ENCODE peak calls at places on chromosomes 3 and 15, in eight cellular contexts. One of them, this sample, is unnamed.
A peak's percentile ranks its signal among the peaks of the same experiment; 100 is the strongest.

GRCh38 chr3:57729339-57730039 is 26.6 kb upstream of the SLMAP start:
- DNase-seq in iPS DF 6.9: no peak
- DNase-seq in tibial artery: no peak
- DNase-seq in fibroblast of lung: peak; percentile 78
- DNase-seq in IMR-90: peak; percentile 35
- DNase-seq in tibial nerve: no peak
- DNase-seq in uterus: no peak
- DNase-seq in endodermal cell: no peak
- DNase-seq in this sample: no peak

GRCh38 chr3:115553796-115554495 is 69.4 kb upstream of the GAP43 start:
- DNase-seq in iPS DF 6.9: peak; percentile 11
- DNase-seq in tibial artery: no peak
- DNase-seq in fibroblast of lung: no peak
- DNase-seq in IMR-90: no peak
- DNase-seq in tibial nerve: no peak
- DNase-seq in uterus: no peak
- DNase-seq in endodermal cell: no peak
- DNase-seq in this sample: no peak

GRCh38 chr15:90585863-90586262 is 56.1 kb downstream of the CRTC3 start:
- DNase-seq in iPS DF 6.9: no peak
- DNase-seq in tibial artery: no peak
- DNase-seq in fibroblast of lung: peak; percentile 70
- DNase-seq in IMR-90: peak; percentile 72
- DNase-seq in tibial nerve: no peak
- DNase-seq in uterus: no peak
- DNase-seq in endodermal cell: no peak
- DNase-seq in this sample: no peak

GRCh38 chr15:51970981-51971352 is 611 bp downstream of the LEO1 start:
- DNase-seq in iPS DF 6.9: no peak
- DNase-seq in tibial artery: no peak
- DNase-seq in fibroblast of lung: no peak
- DNase-seq in IMR-90: no peak
- DNase-seq in tibial nerve: no peak
- DNase-seq in uterus: no peak
- DNase-seq in endodermal cell: no peak
- DNase-seq in this sample: no peak

GRCh38 chr15:89630974-89631901 is 24.0 kb downstream of the KIF7 start:
- DNase-seq in iPS DF 6.9: no peak
- DNase-seq in tibial artery: no peak
- DNase-seq in fibroblast of lung: no peak
- DNase-seq in IMR-90: no peak
- DNase-seq in tibial nerve: no peak
- DNase-seq in uterus: no peak
- DNase-seq in endodermal cell: peak; percentile 44
- DNase-seq in this sample: no peak

GRCh38 chr3:126317029-126317996 is 39.9 kb downstream of the KLF15 start:
- DNase-seq in iPS DF 6.9: no peak
- DNase-seq in tibial artery: no peak
- DNase-seq in fibroblast of lung: no peak
- DNase-seq in IMR-90: no peak
- DNase-seq in tibial nerve: no peak
- DNase-seq in uterus: no peak
- DNase-seq in endodermal cell: peak; percentile 26
- DNase-seq in this sample: no peak

GRCh38 chr3:126509565-126510322 is 7.8 kb downstream of the UROC1 start:
- DNase-seq in iPS DF 6.9: no peak
- DNase-seq in tibial artery: no peak
- DNase-seq in fibroblast of lung: no peak
- DNase-seq in IMR-90: no peak
- DNase-seq in tibial nerve: no peak
- DNase-seq in uterus: no peak
- DNase-seq in endodermal cell: no peak
- DNase-seq in this sample: no peak

GRCh38 chr15:50009634-50010033 is 109.4 kb downstream of the ATP8B4 start:
- DNase-seq in iPS DF 6.9: no peak
- DNase-seq in tibial artery: no peak
- DNase-seq in fibroblast of lung: no peak
- DNase-seq in IMR-90: no peak
- DNase-seq in tibial nerve: no peak
- DNase-seq in uterus: no peak
- DNase-seq in endodermal cell: no peak
- DNase-seq in this sample: no peak

GRCh38 chr15:36731025-36731424 is 151.6 kb downstream of the CDIN1 start:
- DNase-seq in iPS DF 6.9: no peak
- DNase-seq in tibial artery: no peak
- DNase-seq in fibroblast of lung: no peak
- DNase-seq in IMR-90: no peak
- DNase-seq in tibial nerve: no peak
- DNase-seq in uterus: no peak
- DNase-seq in endodermal cell: no peak
- DNase-seq in this sample: no peak

GRCh38 chr15:36737430-36737891 is 158.0 kb downstream of the CDIN1 start:
- DNase-seq in iPS DF 6.9: no peak
- DNase-seq in tibial artery: no peak
- DNase-seq in fibroblast of lung: peak; percentile 80
- DNase-seq in IMR-90: peak; percentile 83
- DNase-seq in tibial nerve: no peak
- DNase-seq in uterus: no peak
- DNase-seq in endodermal cell: no peak
- DNase-seq in this sample: no peak

GRCh38 chr15:36738817-36739216 is 159.4 kb downstream of the CDIN1 start:
- DNase-seq in iPS DF 6.9: no peak
- DNase-seq in tibial artery: no peak
- DNase-seq in fibroblast of lung: no peak
- DNase-seq in IMR-90: peak; percentile 46
- DNase-seq in tibial nerve: no peak
- DNase-seq in uterus: no peak
- DNase-seq in endodermal cell: no peak
- DNase-seq in this sample: no peak

GRCh38 chr15:36734366-36734765 is 154.9 kb downstream of the CDIN1 start:
- DNase-seq in iPS DF 6.9: no peak
- DNase-seq in tibial artery: no peak
- DNase-seq in fibroblast of lung: no peak
- DNase-seq in IMR-90: no peak
- DNase-seq in tibial nerve: no peak
- DNase-seq in uterus: no peak
- DNase-seq in endodermal cell: no peak
- DNase-seq in this sample: no peak
- H3K27ac ChIP-seq in iPS DF 6.9: no peak overlapping the region
- H3K27ac ChIP-seq in tibial artery: no peak overlapping the region
- H3K27ac ChIP-seq in fibroblast of lung: no peak overlapping the region
- H3K27ac ChIP-seq in IMR-90: no peak overlapping the region
- H3K27ac ChIP-seq in tibial nerve: no peak overlapping the region
- H3K27ac ChIP-seq in uterus: no peak overlapping the region
- H3K27ac ChIP-seq in endodermal cell: no peak overlapping the region
- H3K27ac ChIP-seq in this sample: peak overlapping the region; percentile 78

DNA sequence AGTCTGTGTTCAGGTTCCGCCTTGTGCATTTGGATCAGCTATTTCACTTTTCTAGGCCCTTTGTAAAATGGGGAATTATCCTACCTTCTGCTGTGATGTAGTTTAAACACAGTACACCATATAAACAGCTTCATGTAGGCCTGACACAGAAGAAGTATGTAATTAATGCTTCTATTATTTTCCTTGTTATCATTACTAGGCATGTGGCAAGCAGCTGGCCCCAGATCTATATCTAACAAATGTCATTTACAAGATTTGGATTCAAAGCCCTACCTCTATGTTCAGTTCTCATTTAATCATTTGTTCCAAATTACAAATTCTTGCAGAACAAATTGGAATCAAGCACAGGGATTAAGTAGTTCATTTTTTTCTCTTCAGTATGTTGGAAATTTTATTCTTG is 456.4 kb downstream of the GABRG3 start:
- DNase-seq in iPS DF 6.9: no peak
- DNase-seq in tibial artery: no peak
- DNase-seq in fibroblast of lung: no peak
- DNase-seq in IMR-90: no peak
- DNase-seq in tibial nerve: no peak
- DNase-seq in uterus: no peak
- DNase-seq in endodermal cell: no peak
- DNase-seq in this sample: no peak
- H3K9me3 ChIP-seq in iPS DF 6.9: peaks cover 2% of the 10 kb centered on the region
- H3K9me3 ChIP-seq in tibial artery: peaks cover 7% of the 10 kb centered on the region
- H3K9me3 ChIP-seq in fibroblast of lung: no peaks in the 10 kb centered on the region
- H3K9me3 ChIP-seq in IMR-90: peaks cover 6% of the 10 kb centered on the region
- H3K9me3 ChIP-seq in tibial nerve: no peaks in the 10 kb centered on the region
- H3K9me3 ChIP-seq in uterus: no peaks in the 10 kb centered on the region
- H3K9me3 ChIP-seq in endodermal cell: peaks cover 8% of the 10 kb centered on the region
- H3K9me3 ChIP-seq in this sample: no peaks in the 10 kb centered on the region

GRCh38 chr3:14457999-14458398 is 55.6 kb downstream of the SLC6A6 start:
- DNase-seq in iPS DF 6.9: peak; percentile 27
- DNase-seq in tibial artery: no peak
- DNase-seq in fibroblast of lung: no peak
- DNase-seq in IMR-90: no peak
- DNase-seq in tibial nerve: no peak
- DNase-seq in uterus: no peak
- DNase-seq in endodermal cell: peak; percentile 85
- DNase-seq in this sample: no peak

GRCh38 chr3:14458434-14459280 is 56.3 kb downstream of the SLC6A6 start:
- DNase-seq in iPS DF 6.9: no peak
- DNase-seq in tibial artery: no peak
- DNase-seq in fibroblast of lung: peak; percentile 22
- DNase-seq in IMR-90: no peak
- DNase-seq in tibial nerve: no peak
- DNase-seq in uterus: no peak
- DNase-seq in endodermal cell: no peak
- DNase-seq in this sample: no peak

GRCh38 chr3:14456794-14457193 is 54.4 kb downstream of the SLC6A6 start:
- DNase-seq in iPS DF 6.9: no peak
- DNase-seq in tibial artery: no peak
- DNase-seq in fibroblast of lung: no peak
- DNase-seq in IMR-90: no peak
- DNase-seq in tibial nerve: no peak
- DNase-seq in uterus: no peak
- DNase-seq in endodermal cell: no peak
- DNase-seq in this sample: no peak

GRCh38 chr3:14455571-14456317 is 53.3 kb downstream of the SLC6A6 start:
- DNase-seq in iPS DF 6.9: no peak
- DNase-seq in tibial artery: no peak
- DNase-seq in fibroblast of lung: no peak
- DNase-seq in IMR-90: no peak
- DNase-seq in tibial nerve: no peak
- DNase-seq in uterus: peak; percentile 52
- DNase-seq in endodermal cell: no peak
- DNase-seq in this sample: no peak

GRCh38 chr3:14457481-14457880 is 55.1 kb downstream of the SLC6A6 start:
- DNase-seq in iPS DF 6.9: no peak
- DNase-seq in tibial artery: no peak
- DNase-seq in fibroblast of lung: no peak
- DNase-seq in IMR-90: no peak
- DNase-seq in tibial nerve: no peak
- DNase-seq in uterus: no peak
- DNase-seq in endodermal cell: no peak
- DNase-seq in this sample: no peak
- H3K4me1 ChIP-seq in iPS DF 6.9: peaks cover 2% of the 10 kb centered on the region
- H3K4me1 ChIP-seq in tibial artery: peaks cover 36% of the 10 kb centered on the region
- H3K4me1 ChIP-seq in fibroblast of lung: peaks cover 14% of the 10 kb centered on the region
- H3K4me1 ChIP-seq in IMR-90: peaks cover 25% of the 10 kb centered on the region
- H3K4me1 ChIP-seq in tibial nerve: peaks cover 3% of the 10 kb centered on the region
- H3K4me1 ChIP-seq in uterus: peaks cover 8% of the 10 kb centered on the region
- H3K4me1 ChIP-seq in endodermal cell: peaks cover 18% of the 10 kb centered on the region
- H3K4me1 ChIP-seq in this sample: peaks cover 14% of the 10 kb centered on the region

DNA sequence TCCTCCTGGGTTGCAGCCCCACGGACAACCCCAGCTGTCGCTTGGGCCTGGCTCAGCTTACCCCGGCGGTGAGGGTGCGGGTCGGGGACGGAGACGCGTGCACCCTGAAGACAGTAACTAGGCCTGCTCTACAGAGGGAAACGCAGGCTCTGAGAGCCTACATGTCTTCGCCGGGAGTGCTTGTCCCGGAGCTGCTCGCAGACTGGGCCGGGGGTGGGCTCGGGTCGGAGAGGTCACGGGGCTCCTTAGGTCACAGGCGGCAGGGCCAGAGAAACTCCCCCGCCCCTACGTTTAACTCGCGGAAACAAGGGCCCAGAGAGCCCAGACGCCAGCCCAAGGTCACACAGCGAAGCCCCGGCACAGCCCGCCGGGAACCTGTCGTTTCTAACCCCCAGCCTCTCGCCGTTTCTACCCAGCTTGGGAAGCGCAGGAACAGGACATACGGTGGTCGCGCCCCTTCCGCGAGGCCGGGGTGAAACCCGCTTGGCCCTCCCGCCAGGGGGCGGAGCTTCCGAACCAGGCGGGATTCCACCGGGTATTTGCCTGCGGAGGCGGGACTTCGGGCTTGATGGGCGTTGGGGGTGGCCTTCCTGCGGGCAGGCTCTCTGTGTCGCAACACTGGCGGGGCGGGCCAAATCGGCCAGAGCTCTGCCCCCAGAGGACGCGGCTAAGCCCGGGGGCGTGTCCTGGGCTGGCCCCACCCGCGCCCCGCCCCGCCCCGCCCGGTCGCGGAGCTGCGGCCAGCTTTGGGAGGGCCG is at the start of gene HDAC11:
- DNase-seq in iPS DF 6.9: peak; percentile 84
- DNase-seq in tibial artery: peak; percentile 99
- DNase-seq in fibroblast of lung: peak; percentile 95
- DNase-seq in IMR-90: peak; percentile 95
- DNase-seq in tibial nerve: peak; percentile 97
- DNase-seq in uterus: peak; percentile 99
- DNase-seq in endodermal cell: peak; percentile 99
- DNase-seq in this sample: peak; percentile 99
- H3K27ac ChIP-seq in iPS DF 6.9: no peak within 1 kb of the TSS
- H3K27ac ChIP-seq in tibial artery: peak within 1 kb of the TSS; percentile 89
- H3K27ac ChIP-seq in fibroblast of lung: peak within 1 kb of the TSS; percentile 74
- H3K27ac ChIP-seq in IMR-90: peak within 1 kb of the TSS; percentile 69
- H3K27ac ChIP-seq in tibial nerve: peak within 1 kb of the TSS; percentile 93
- H3K27ac ChIP-seq in uterus: peak within 1 kb of the TSS; percentile 89
- H3K27ac ChIP-seq in endodermal cell: peak within 1 kb of the TSS; percentile 98
- H3K27ac ChIP-seq in this sample: peak within 1 kb of the TSS; percentile 80

GRCh38 chr3:31652296-31652695 is 119.6 kb downstream of the STT3B start:
- DNase-seq in iPS DF 6.9: no peak
- DNase-seq in tibial artery: no peak
- DNase-seq in fibroblast of lung: no peak
- DNase-seq in IMR-90: no peak
- DNase-seq in tibial nerve: no peak
- DNase-seq in uterus: no peak
- DNase-seq in endodermal cell: no peak
- DNase-seq in this sample: no peak
- H3K9me3 ChIP-seq in iPS DF 6.9: no peaks in the 10 kb centered on the region
- H3K9me3 ChIP-seq in tibial artery: peaks cover 77% of the 10 kb centered on the region
- H3K9me3 ChIP-seq in fibroblast of lung: no peaks in the 10 kb centered on the region
- H3K9me3 ChIP-seq in IMR-90: peaks cover 32% of the 10 kb centered on the region
- H3K9me3 ChIP-seq in tibial nerve: no peaks in the 10 kb centered on the region
- H3K9me3 ChIP-seq in uterus: no peaks in the 10 kb centered on the region
- H3K9me3 ChIP-seq in endodermal cell: peaks cover 100% of the 10 kb centered on the region
- H3K9me3 ChIP-seq in this sample: no peaks in the 10 kb centered on the region

GRCh38 chr3:50625131-50625878 is 8.4 kb downstream of the MAPKAPK3 start:
- DNase-seq in iPS DF 6.9: no peak
- DNase-seq in tibial artery: no peak
- DNase-seq in fibroblast of lung: no peak
- DNase-seq in IMR-90: no peak
- DNase-seq in tibial nerve: no peak
- DNase-seq in uterus: no peak
- DNase-seq in endodermal cell: peak; percentile 72
- DNase-seq in this sample: no peak
- H3K4me1 ChIP-seq in iPS DF 6.9: peaks cover 9% of the 10 kb centered on the region
- H3K4me1 ChIP-seq in tibial artery: peaks cover 4% of the 10 kb centered on the region
- H3K4me1 ChIP-seq in fibroblast of lung: peaks cover 8% of the 10 kb centered on the region
- H3K4me1 ChIP-seq in IMR-90: peaks cover 6% of the 10 kb centered on the region
- H3K4me1 ChIP-seq in tibial nerve: peaks cover 7% of the 10 kb centered on the region
- H3K4me1 ChIP-seq in uterus: peaks cover 5% of the 10 kb centered on the region
- H3K4me1 ChIP-seq in endodermal cell: peaks cover 23% of the 10 kb centered on the region
- H3K4me1 ChIP-seq in this sample: peaks cover 14% of the 10 kb centered on the region